ENCODE peak calls at places on chromosomes 13 and 19, in four cellular contexts. L is tibial nerve, A is heart left ventricle, Q is hepatocyte. T is an unnamed sample.

GRCh38 chr19:6739884-6740588 is 556 bp downstream of the TRIP10 start:
- DNase-seq in L (no peak), Q (peak), A (peak), T (no peak)

GRCh38 chr13:49840266-49840665 is 47.8 kb upstream of the KPNA3 start:
- DNase-seq in A (no peak), L (no peak), Q (no peak), T (no peak)

GRCh38 chr13:51048166-51048461 is 63.0 kb downstream of the C13orf42 start:
- DNase-seq in Q (no peak), L (no peak), A (no peak), T (no peak)

GRCh38 chr19:6743714-6744380 is 4.4 kb downstream of the TRIP10 start:
- DNase-seq in L (no peak), Q (no peak), A (no peak), T (no peak)

GRCh38 chr13:95185851-95186250 is 115.4 kb downstream of the ABCC4 start:
- DNase-seq in L (no peak), A (no peak), Q (no peak), T (no peak)

GRCh38 chr13:110610955-110611595 is 4.3 kb upstream of the NAXD start:
- DNase-seq in A (no peak), Q (no peak), L (no peak), T (no peak)

GRCh38 chr19:46435009-46435408 is 6.3 kb upstream of the PNMA8C start:
- DNase-seq in L (no peak), A (no peak), Q (no peak), T (no peak)

GRCh38 chr19:3403489-3404323 is 37.3 kb downstream of the NFIC start:
- DNase-seq in Q (peak), L (peak), A (peak), T (peak)

GRCh38 chr19:5130371-5131030 is 161.6 kb downstream of the KDM4B start:
- DNase-seq in A (no peak), L (no peak), Q (no peak), T (no peak)

GRCh38 chr19:30783212-30783611 is 411.0 kb downstream of the ZNF536 start:
- DNase-seq in L (no peak), A (no peak), Q (no peak), T (no peak)

GRCh38 chr13:105016266-105016665 is 1519.2 kb downstream of the EFNB2 start:
- DNase-seq in A (no peak), L (no peak), Q (no peak), T (no peak)

GRCh38 chr13:24788538-24788937 is 24.6 kb downstream of the RNF17 start:
- DNase-seq in L (no peak), A (no peak), Q (no peak), T (no peak)

GRCh38 chr13:96575423-96576320 is 418.6 kb downstream of the OXGR1 start:
- DNase-seq in Q (no peak), A (no peak), L (no peak), T (no peak)

GRCh38 chr19:49688531-49689132 is 762 bp upstream of the ADM5 start:
- DNase-seq in A (no peak), Q (no peak), L (no peak), T (no peak)

GRCh38 chr19:42850981-42851717 is 28.4 kb downstream of the PSG1 start:
- DNase-seq in A (no peak), L (peak), Q (no peak), T (peak)

DNA sequence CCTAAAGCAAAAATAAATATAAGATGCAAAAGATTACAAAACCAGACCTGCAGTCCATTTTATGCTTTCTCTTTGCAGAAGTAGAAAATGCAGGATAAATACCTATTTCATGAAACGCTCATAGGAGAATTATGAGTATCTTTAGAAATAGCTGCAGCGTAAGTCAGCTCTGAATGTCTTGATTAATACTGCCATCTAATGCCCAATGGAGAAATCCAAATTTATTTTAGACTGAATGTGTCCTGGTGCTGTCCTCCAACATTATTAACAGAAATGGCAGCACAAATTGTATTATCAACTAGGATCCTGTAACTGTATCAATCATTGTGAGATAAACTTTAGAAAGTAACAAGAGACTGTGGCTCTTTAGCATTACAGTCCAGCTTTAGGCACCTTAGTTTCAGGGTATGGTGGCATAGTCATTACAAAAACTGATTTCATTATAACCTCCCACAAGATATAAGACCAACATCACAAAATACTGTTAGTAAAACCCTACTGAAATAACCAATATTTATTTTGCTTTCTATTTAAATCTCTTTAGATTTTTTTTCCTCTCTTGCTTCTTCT is 162.1 kb upstream of the MIR17HG start:
- DNase-seq in L (no peak), A (no peak), Q (no peak), T (peak)
- TF ChIP-seq CTCF in L (no peak), A (peak), Q (peak), T (peak)

GRCh38 chr13:66660013-66660804 is 569.9 kb downstream of the PCDH9 start:
- DNase-seq in L (no peak), Q (peak), A (no peak), T (no peak)
- H3K4me3 ChIP-seq in L (no peak), Q (no peak), A (no peak), T (no peak)

DNA sequence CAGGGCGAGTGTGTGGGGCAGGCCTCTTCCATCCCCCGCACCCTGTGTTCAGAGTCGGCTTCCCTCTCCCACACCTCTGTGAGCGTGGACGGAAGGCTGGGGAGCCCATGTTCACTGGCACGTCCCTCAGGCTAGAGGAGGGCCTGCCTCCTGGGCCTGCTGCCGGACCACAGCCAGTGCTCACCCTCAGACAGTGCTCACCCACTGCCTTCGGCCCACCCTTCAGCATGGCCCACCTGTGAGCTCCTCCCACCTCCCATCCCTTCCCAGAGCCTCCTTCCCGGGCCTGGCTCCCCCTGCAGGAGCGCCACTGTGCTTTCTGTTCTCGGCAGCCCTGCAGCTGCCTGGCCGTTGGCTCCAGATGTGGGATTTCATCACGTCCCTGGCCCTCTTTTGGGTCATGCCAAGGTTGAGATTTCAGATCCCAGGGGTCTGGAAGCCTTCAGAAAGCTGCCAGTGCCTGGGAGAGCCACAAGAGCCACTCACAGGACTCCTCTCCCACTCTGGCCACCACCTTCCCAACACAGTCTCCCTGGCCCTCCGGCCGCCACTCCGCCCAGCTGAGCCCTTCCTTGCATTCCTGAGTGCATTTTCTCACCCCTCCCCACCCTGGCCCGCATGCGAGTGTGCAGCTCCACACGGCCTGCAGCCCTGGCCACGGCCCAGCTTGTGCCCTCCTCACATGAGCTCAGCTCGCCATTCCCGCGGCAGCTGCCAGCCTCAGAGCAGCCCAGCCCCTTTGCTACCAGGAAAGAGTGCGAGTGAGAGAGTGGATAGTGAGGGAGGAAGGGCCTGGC is 25.3 kb downstream of the CAPN12 start:
- DNase-seq in A (peak), L (no peak), Q (no peak), T (peak)
- TF ChIP-seq CTCF in A (peak), L (peak), Q (peak), T (peak)

GRCh38 chr19:40758491-40758890 is 7.5 kb downstream of the SNRPA start:
- DNase-seq in L (no peak), Q (no peak), A (no peak), T (no peak)

GRCh38 chr19:40756502-40757110 is 5.6 kb downstream of the SNRPA start:
- DNase-seq in Q (no peak), L (no peak), A (no peak), T (no peak)

GRCh38 chr19:40751065-40751923 is at the start of gene SNRPA:
- DNase-seq in A (peak), Q (peak), L (peak), T (peak)

GRCh38 chr19:40755248-40755624 is 4.2 kb downstream of the SNRPA start:
- DNase-seq in Q (no peak), A (no peak), L (no peak), T (no peak)

GRCh38 chr19:40754611-40755247 is 3.7 kb downstream of the SNRPA start:
- DNase-seq in A (no peak), Q (peak), L (no peak), T (no peak)
- H3K4me3 ChIP-seq in A (no peak), Q (no peak), L (peak), T (no peak)

GRCh38 chr19:56105090-56105701 is 15.9 kb downstream of the ZNF787 start:
- DNase-seq in L (peak), A (no peak), Q (peak), T (peak)
- TF ChIP-seq CTCF in L (peak), A (peak), Q (peak), T (peak)